ENCODE peak calls at places on chromosomes 1 and 21, in ten cellular contexts. D, U, Y, Q, E, F, X, W, V and N are unnamed samples.

GRCh38 chr21:42148584-42148983 is 70.4 kb upstream of the ABCG1 start:
- DNase-seq in D (no peak), U (no peak), Y (no peak), Q (no peak), E (no peak), F (no peak), X (no peak), W (no peak), V (no peak), N (no peak)

GRCh38 chr1:21280011-21280471 is 10.2 kb downstream of the ECE1 start:
- DNase-seq in D (no peak), U (no peak), Y (peak; percentile 84), Q (no peak), E (no peak), F (no peak), X (no peak), W (peak; percentile 92), V (peak; percentile 30), N (no peak)

GRCh38 chr1:58727363-58727762 is 27.5 kb upstream of the MYSM1 start:
- DNase-seq in D (no peak), U (peak; percentile 91), Y (no peak), Q (no peak), E (peak; percentile 99), F (peak; percentile 81), X (peak; percentile 90), W (peak; percentile 97), V (no peak), N (no peak)

GRCh38 chr1:19666139-19666465 is 1.4 kb downstream of the HTR6 start:
- DNase-seq in D (no peak), U (no peak), Y (no peak), Q (no peak), E (no peak), F (no peak), X (no peak), W (no peak), V (no peak), N (no peak)

GRCh38 chr1:237146247-237146646 is 104.3 kb downstream of the RYR2 start:
- DNase-seq in D (no peak), U (no peak), Y (no peak), Q (no peak), E (no peak), F (no peak), X (no peak), W (no peak), V (no peak), N (no peak)

GRCh38 chr1:166944186-166944967 is 31.0 kb downstream of the ILDR2 start:
- DNase-seq in D (no peak), U (peak; percentile 98), Y (no peak), Q (no peak), E (peak; percentile 40), F (peak; percentile 79), X (no peak), W (no peak), V (no peak), N (no peak)

GRCh38 chr1:46797696-46798470 is 963 bp upstream of the CYP4B1 start:
- DNase-seq in D (no peak), U (no peak), Y (no peak), Q (no peak), E (peak; percentile 54), F (no peak), X (no peak), W (no peak), V (no peak), N (no peak)

GRCh38 chr1:32199717-32200072 is 700 bp upstream of the CCDC28B start:
- DNase-seq in D (no peak), U (no peak), Y (peak; percentile 61), Q (peak; percentile 42), E (no peak), F (no peak), X (no peak), W (no peak), V (no peak), N (no peak)

GRCh38 chr1:186240436-186240835 is 134.6 kb downstream of the TPR start:
- DNase-seq in D (no peak), U (no peak), Y (no peak), Q (no peak), E (peak; percentile 73), F (no peak), X (no peak), W (no peak), V (no peak), N (no peak)

GRCh38 chr1:186250529-186250928 is 124.5 kb downstream of the TPR start:
- DNase-seq in D (no peak), U (no peak), Y (no peak), Q (no peak), E (no peak), F (no peak), X (no peak), W (no peak), V (no peak), N (no peak)

GRCh38 chr1:186239211-186239610 is 135.8 kb downstream of the TPR start:
- DNase-seq in D (no peak), U (peak; percentile 35), Y (no peak), Q (no peak), E (no peak), F (no peak), X (peak; percentile 55), W (no peak), V (no peak), N (no peak)

GRCh38 chr1:186244825-186245224 is 130.2 kb downstream of the TPR start:
- DNase-seq in D (peak; percentile 6), U (no peak), Y (no peak), Q (no peak), E (no peak), F (no peak), X (no peak), W (no peak), V (no peak), N (no peak)
- TF ChIP-seq CTCF in D (no peak), U (peak; percentile 35), Y (no peak), Q (peak; percentile 40), E (peak; percentile 29), F (peak; percentile 56), X (peak; percentile 24), W (no peak), V (no peak), N (no peak)

DNA sequence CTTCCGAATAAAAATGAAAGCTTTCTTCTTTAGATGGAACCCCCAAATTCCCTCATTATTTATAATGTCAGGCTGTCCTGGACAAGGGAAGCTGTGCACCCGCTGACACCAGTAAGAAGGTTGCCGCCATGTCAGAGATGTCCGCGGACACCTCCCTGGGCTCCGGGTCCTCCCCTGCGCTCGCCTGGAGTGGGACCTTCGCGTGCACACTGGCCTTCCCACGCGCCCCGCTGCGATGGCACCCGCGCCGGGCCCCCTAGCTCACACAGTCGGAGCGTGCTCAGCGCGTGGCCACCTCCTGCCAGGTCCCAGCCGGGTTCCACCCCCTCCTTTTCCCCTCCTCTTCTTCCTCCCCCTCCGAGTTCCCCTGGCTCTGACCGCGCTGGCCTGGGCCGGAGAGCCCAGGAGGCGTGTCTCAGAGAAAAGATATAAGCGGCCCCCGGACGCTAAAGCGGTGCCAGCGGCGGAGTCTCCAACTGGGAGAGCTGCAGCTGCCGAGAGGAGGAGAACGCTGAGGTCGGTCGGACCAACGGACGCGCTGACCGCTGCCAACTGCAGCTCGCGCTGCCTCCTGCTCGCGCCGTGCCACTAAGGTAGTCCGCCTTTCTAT is at the start of gene G0S2:
- DNase-seq in D (peak; percentile 70), U (peak; percentile 39), Y (peak; percentile 95), Q (peak; percentile 78), E (no peak), F (no peak), X (peak; percentile 38), W (no peak), V (peak; percentile 20), N (no peak)
- TF ChIP-seq CTCF in D (no peak), U (no peak), Y (no peak), Q (no peak), E (no peak), F (no peak), X (no peak), W (no peak), V (no peak), N (no peak)

GRCh38 chr1:4772294-4773010 is 118.0 kb downstream of the AJAP1 start:
- DNase-seq in D (no peak), U (no peak), Y (peak; percentile 55), Q (no peak), E (no peak), F (no peak), X (no peak), W (no peak), V (no peak), N (no peak)

GRCh38 chr1:4781646-4782045 is 127.2 kb downstream of the AJAP1 start:
- DNase-seq in D (no peak), U (no peak), Y (no peak), Q (no peak), E (no peak), F (no peak), X (no peak), W (no peak), V (no peak), N (no peak)

GRCh38 chr1:4778056-4778455 is 123.6 kb downstream of the AJAP1 start:
- DNase-seq in D (no peak), U (no peak), Y (no peak), Q (peak; percentile 69), E (peak; percentile 3), F (no peak), X (no peak), W (no peak), V (no peak), N (no peak)
- TF ChIP-seq CTCF in D (no peak), U (no peak), Y (no peak), Q (no peak), E (peak; percentile 33), F (peak; percentile 57), X (no peak), W (no peak), V (no peak), N (peak; percentile 16)

GRCh38 chr1:76867342-76868130 is at the start of gene ST6GALNAC5:
- DNase-seq in D (peak; percentile 8), U (peak; percentile 50), Y (peak; percentile 66), Q (peak; percentile 81), E (no peak), F (no peak), X (peak; percentile 13), W (peak; percentile 7), V (no peak), N (peak; percentile 26)

GRCh38 chr1:76866566-76866965 is 714 bp upstream of the ST6GALNAC5 start:
- DNase-seq in D (no peak), U (peak; percentile 4), Y (no peak), Q (no peak), E (no peak), F (no peak), X (no peak), W (no peak), V (no peak), N (no peak)

GRCh38 chr1:76870037-76870436 is 2.8 kb downstream of the ST6GALNAC5 start:
- DNase-seq in D (no peak), U (no peak), Y (no peak), Q (no peak), E (no peak), F (no peak), X (no peak), W (no peak), V (no peak), N (no peak)

GRCh38 chr1:76868916-76869315 is 1.6 kb downstream of the ST6GALNAC5 start:
- DNase-seq in D (no peak), U (peak; percentile 1), Y (peak; percentile 76), Q (peak; percentile 73), E (no peak), F (no peak), X (no peak), W (no peak), V (peak; percentile 2), N (no peak)

DNA sequence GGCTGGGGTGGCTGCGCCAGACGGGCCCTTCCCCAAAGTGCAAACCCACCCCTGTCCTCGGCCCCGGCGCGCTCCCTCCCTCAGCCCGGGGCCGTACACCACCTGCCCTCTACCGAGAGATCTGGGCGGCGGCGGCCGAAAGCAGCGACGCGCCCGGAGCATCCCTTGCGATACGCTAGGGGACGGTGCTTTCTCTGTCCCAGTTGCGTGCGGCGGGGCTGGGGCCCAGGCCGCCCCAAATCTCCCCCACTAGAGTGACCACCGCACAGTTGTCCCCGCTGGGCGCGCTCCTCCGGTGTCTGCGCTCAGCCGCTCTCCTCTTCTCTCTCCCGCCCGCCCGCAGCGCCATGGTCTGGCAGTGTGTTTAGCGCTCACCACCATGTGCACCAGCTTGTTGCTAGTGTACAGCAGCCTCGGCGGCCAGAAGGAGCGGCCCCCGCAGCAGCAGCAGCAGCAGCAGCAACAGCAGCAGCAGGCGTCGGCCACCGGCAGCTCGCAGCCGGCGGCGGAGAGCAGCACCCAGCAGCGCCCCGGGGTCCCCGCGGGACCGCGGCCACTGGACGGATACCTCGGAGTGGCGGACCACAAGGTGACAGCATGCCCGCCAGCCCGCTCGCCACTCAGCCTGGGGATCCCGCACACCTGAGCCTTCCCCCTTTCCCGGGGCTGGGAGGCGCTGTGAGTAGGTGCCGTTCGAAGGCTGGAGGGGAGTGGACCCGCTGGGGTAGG is 1.0 kb downstream of the ST6GALNAC5 start:
- DNase-seq in D (peak; percentile 38), U (peak; percentile 60), Y (peak; percentile 83), Q (peak; percentile 88), E (no peak), F (peak; percentile 8), X (peak; percentile 15), W (peak; percentile 37), V (peak; percentile 15), N (peak; percentile 63)
- TF ChIP-seq CTCF in D (peak; percentile 15), U (peak; percentile 26), Y (no peak), Q (peak; percentile 48), E (no peak), F (peak; percentile 37), X (no peak), W (no peak), V (no peak), N (peak; percentile 28)